ENCODE peak calls at places on chromosomes 7 and 10, in seven cellular contexts. X is AG04449, B is cardiac fibroblast, E is kidney epithelial cell, S is astrocyte of the cerebellum, R is cardiac muscle cell, D is GM12864. A is an unnamed sample.

GRCh38 chr7:114048386-114049235 is 129.8 kb upstream of the PPP1R3A start:
- DNase-seq in X (no peak), B (peak; percentile 1), E (no peak), S (peak; percentile 15), R (peak; percentile 34), D (no peak), A (no peak)

GRCh38 chr10:13352519-13352918 is 4.4 kb upstream of the SEPHS1 start:
- DNase-seq in X (no peak), B (no peak), E (no peak), S (no peak), R (no peak), D (no peak), A (no peak)

GRCh38 chr10:56116684-56117083 is 244.4 kb downstream of the ZWINT start:
- DNase-seq in X (no peak), B (no peak), E (no peak), S (no peak), R (no peak), D (no peak), A (no peak)

GRCh38 chr7:157044151-157044687 is 33.8 kb upstream of the MNX1 start:
- DNase-seq in X (no peak), B (no peak), E (no peak), S (no peak), R (no peak), D (no peak), A (no peak)

GRCh38 chr7:30349816-30350215 is 65.4 kb downstream of the ZNRF2 start:
- DNase-seq in X (no peak), B (no peak), E (no peak), S (no peak), R (no peak), D (no peak), A (no peak)

GRCh38 chr10:124943301-124944092 is 1.6 kb downstream of the ZRANB1 start:
- DNase-seq in X (peak; percentile 58), B (peak; percentile 90), E (peak; percentile 21), S (peak; percentile 8), R (peak; percentile 68), D (no peak), A (peak; percentile 56)

GRCh38 chr10:89426230-89426868 is 12.0 kb downstream of the IFIT5 start:
- DNase-seq in X (no peak), B (peak; percentile 87), E (no peak), S (peak; percentile 64), R (peak; percentile 80), D (no peak), A (no peak)

GRCh38 chr10:102375250-102375649 is 20.3 kb upstream of the NFKB2 start:
- DNase-seq in X (no peak), B (no peak), E (no peak), S (no peak), R (no peak), D (no peak), A (no peak)

GRCh38 chr10:70308121-70309060 is 24.6 kb upstream of the NPFFR1 start:
- DNase-seq in X (no peak), B (no peak), E (no peak), S (no peak), R (no peak), D (no peak), A (no peak)

GRCh38 chr10:118873080-118873737 is 118.4 kb upstream of the CACUL1 start:
- DNase-seq in X (no peak), B (peak; percentile 64), E (peak; percentile 2), S (peak; percentile 9), R (peak; percentile 61), D (no peak), A (no peak)

GRCh38 chr7:3083350-3083749 is 39.7 kb upstream of the CARD11 start:
- DNase-seq in X (no peak), B (no peak), E (no peak), S (no peak), R (no peak), D (no peak), A (no peak)

GRCh38 chr7:120738816-120739215 is 119.1 kb downstream of the TSPAN12 start:
- DNase-seq in X (no peak), B (no peak), E (no peak), S (no peak), R (no peak), D (no peak), A (no peak)

DNA sequence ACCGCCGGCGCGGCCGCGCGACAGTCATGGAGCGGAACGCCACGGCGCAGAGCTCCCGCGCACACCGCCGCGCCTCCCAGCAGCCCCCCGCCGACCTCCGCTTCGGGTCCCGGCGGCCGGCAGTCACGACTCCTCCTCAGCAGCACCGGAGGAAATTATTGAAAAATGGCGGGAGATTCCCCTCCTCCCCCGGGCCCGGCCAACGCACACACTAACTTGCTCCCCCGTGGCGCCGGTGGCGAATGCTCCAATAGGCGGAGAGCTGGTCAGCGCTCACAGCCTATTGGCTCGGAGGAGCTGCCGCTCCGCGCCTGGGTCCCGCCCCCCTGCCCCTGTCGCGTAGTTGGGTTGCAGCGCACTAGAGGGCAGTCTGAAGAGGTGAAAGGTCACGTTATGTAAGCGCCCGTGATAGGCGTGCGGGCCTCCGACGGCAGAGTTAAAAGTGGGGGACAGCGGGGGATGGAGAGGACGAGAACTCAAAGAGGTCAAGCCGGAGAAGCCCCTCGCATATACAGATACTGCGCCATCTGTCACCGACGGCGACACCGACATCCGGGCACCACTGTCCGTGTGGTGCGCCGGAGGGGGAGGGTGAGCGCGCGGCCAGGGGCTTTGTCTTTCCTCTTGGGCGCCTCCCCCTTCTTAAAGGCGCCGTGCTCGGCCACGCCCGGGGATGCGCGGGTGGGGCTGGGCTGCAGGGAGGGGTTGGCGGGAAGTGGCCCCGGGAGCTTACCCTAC is at the start of gene BAZ1B:
- DNase-seq in X (peak; percentile 73), B (peak; percentile 99), E (peak; percentile 81), S (peak; percentile 93), R (peak; percentile 100), D (peak; percentile 97), A (peak; percentile 90)
- TF ChIP-seq CTCF in X (peak; percentile 16), B (peak; percentile 20), E (no peak), S (no peak), R (no peak), D (no peak), A (peak; percentile 3)

GRCh38 chr10:6348091-6348862 is 145.5 kb downstream of the PFKFB3 start:
- DNase-seq in X (no peak), B (no peak), E (peak; percentile 74), S (peak; percentile 20), R (peak; percentile 4), D (peak; percentile 75), A (no peak)
- H3K4me3 ChIP-seq in X (no peak overlapping the region), B (no peak overlapping the region), E (no peak overlapping the region), S (no peak overlapping the region), R (no peak overlapping the region), D (peak overlapping the region; percentile 11), A (no peak overlapping the region)

GRCh38 chr10:120644549-120645410 is 187.8 kb downstream of the PLPP4 start:
- DNase-seq in X (no peak), B (no peak), E (no peak), S (no peak), R (no peak), D (no peak), A (no peak)

GRCh38 chr10:120646738-120647427 is 189.9 kb downstream of the PLPP4 start:
- DNase-seq in X (no peak), B (no peak), E (no peak), S (no peak), R (no peak), D (no peak), A (no peak)

GRCh38 chr10:120646159-120646558 is 189.1 kb downstream of the PLPP4 start:
- DNase-seq in X (no peak), B (no peak), E (no peak), S (no peak), R (no peak), D (no peak), A (no peak)

GRCh38 chr10:120643373-120643772 is 186.3 kb downstream of the PLPP4 start:
- DNase-seq in X (no peak), B (no peak), E (no peak), S (no peak), R (no peak), D (no peak), A (no peak)

GRCh38 chr10:120641695-120642094 is 184.7 kb downstream of the PLPP4 start:
- DNase-seq in X (no peak), B (no peak), E (no peak), S (no peak), R (peak; percentile 3), D (no peak), A (no peak)
- TF ChIP-seq CTCF in X (no peak), B (no peak), E (no peak), S (no peak), R (no peak), D (no peak), A (no peak)

GRCh38 chr7:101097561-101097960 is 12.3 kb downstream of the TRIM56 start:
- DNase-seq in X (no peak), B (no peak), E (no peak), S (no peak), R (no peak), D (no peak), A (no peak)

GRCh38 chr7:101096331-101096956 is 11.2 kb downstream of the TRIM56 start:
- DNase-seq in X (no peak), B (no peak), E (no peak), S (no peak), R (no peak), D (no peak), A (no peak)

GRCh38 chr7:101096957-101097347 is 11.7 kb downstream of the TRIM56 start:
- DNase-seq in X (no peak), B (no peak), E (no peak), S (no peak), R (no peak), D (no peak), A (no peak)

GRCh38 chr7:101100858-101101847 is 15.9 kb downstream of the TRIM56 start:
- DNase-seq in X (no peak), B (no peak), E (no peak), S (no peak), R (no peak), D (no peak), A (no peak)

DNA sequence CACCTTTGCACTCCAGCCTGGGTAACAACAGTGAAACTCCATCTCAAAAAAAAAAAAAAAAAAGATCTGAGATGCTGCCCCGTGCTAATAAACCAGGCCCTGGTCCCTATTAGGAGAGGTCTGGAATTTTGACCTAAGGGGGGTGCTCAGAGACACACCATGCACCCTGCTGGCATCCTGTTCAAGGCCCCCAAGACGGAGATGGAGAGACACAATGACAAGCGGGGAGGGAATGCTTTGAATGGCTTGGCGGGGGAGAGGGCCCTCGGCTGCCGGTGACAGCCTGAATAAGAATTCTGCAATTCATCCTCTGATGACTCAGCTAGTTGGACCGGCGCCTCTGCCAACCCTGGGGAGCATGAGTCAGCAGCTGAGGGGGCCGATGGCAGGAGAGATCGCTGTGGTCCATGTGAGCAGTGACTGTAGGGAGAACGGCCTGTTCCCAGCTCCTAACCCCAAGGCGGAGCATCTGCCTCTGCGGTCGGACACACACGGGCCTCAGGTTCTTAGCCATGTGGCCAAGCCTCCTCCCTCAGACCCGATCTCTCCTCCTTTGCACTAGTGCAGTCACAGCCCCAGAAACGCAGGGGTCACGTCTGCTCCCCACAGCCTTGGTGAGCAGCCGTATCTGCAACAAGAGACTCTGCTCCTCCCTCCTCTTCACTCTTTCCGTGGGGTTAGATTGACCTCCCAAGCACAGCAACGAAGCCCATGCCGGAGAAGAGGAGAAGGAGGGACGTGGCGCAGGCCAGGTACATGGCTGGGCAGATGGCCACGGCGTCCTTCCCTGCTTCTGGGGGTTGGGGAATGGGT is 14.9 kb downstream of the TRIM56 start:
- DNase-seq in X (peak; percentile 93), B (peak; percentile 100), E (peak; percentile 90), S (peak; percentile 96), R (peak; percentile 99), D (no peak), A (peak; percentile 96)
- H3K4me3 ChIP-seq in X (peak overlapping the region; percentile 23), B (no peak overlapping the region), E (no peak overlapping the region), S (no peak overlapping the region), R (no peak overlapping the region), D (no peak overlapping the region), A (no peak overlapping the region)